ENCODE peak calls at places on chromosomes 11 and 22, in six cellular contexts. I is prostate gland; R is K562; P is CD4-positive, alpha-beta memory T cell; S is adipocyte; Q is right lobe of liver. H is an unnamed sample. For H3K4me1, the result is how much of the 10 kb centered on the place peaks cover.

GRCh38 chr11:46397526-46397925 is 6.0 kb upstream of the CHRM4 start:
- DNase-seq in I (no peak), R (no peak), P (no peak), S (no peak), Q (no peak), H (peak)

GRCh38 chr11:60459345-60459744 is 3.7 kb downstream of the MS4A1 start:
- DNase-seq in I (no peak), R (no peak), P (no peak), S (no peak), Q (no peak), H (no peak)

GRCh38 chr22:26565181-26565580 is 24.8 kb downstream of the TPST2 start:
- DNase-seq in I (peak), R (no peak), P (no peak), S (no peak), Q (no peak), H (no peak)

GRCh38 chr11:19474954-19475811 is 234.4 kb upstream of the E2F8 start:
- DNase-seq in I (no peak), R (no peak), P (no peak), S (no peak), Q (no peak), H (no peak)

GRCh38 chr11:61718613-61719302 is 33.7 kb upstream of the MYRF start:
- DNase-seq in I (no peak), R (peak), P (no peak), S (peak), Q (no peak), H (peak)

GRCh38 chr11:61892085-61892370 is 683 bp upstream of the FADS3 start:
- DNase-seq in I (no peak), R (no peak), P (no peak), S (no peak), Q (no peak), H (no peak)

GRCh38 chr11:60951909-60952741 is at the start of gene SLC15A3:
- DNase-seq in I (no peak), R (no peak), P (no peak), S (peak), Q (peak), H (peak)

GRCh38 chr11:72568861-72569260 is 105.4 kb downstream of the PDE2A start:
- DNase-seq in I (no peak), R (no peak), P (no peak), S (peak), Q (no peak), H (no peak)

GRCh38 chr22:25622011-25622410 is 57.5 kb downstream of the GRK3 start:
- DNase-seq in I (no peak), R (no peak), P (no peak), S (peak), Q (no peak), H (no peak)

GRCh38 chr11:104260456-104260855 is 96.5 kb upstream of the PDGFD start:
- DNase-seq in I (no peak), R (no peak), P (no peak), S (no peak), Q (no peak), H (no peak)

DNA sequence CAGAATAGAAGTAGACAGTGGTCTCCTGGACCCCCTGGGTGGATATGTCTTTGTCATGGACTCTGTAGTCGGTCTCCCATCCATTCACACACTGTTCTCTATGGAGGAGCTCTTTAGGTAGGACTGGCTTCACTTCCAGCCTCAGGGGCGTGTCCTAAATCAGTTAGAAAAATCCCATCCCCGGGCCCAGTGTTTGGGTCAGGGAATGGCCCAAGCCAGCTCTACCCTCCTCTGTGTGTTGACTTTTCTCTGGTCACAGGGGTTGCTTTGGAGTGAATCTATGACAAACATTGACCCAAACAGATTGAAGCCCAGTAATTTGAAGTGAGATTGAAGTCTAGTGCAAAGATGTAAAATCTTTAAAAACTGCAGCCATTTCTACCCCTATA is 34.0 kb downstream of the WEE1 start:
- DNase-seq in I (no peak), R (no peak), P (no peak), S (no peak), Q (no peak), H (no peak)
- H3K4me1 ChIP-seq in I (under half), R (under half), P (under half), S (under half), Q (under half), H (under half)

GRCh38 chr22:19291580-19292261 is at the start of gene CLTCL1:
- DNase-seq in I (peak), R (peak), P (peak), S (peak), Q (peak), H (peak)
- H3K4me3 ChIP-seq in I (peak), R (peak), P (peak), S (peak), Q (peak), H (peak)

GRCh38 chr22:35526333-35526979 is 14.2 kb upstream of the RASD2 start:
- DNase-seq in I (no peak), R (no peak), P (no peak), S (no peak), Q (no peak), H (no peak)
- H3K4me1 ChIP-seq in I (under half), R (under half), P (under half), S (under half), Q (under half), H (under half)

DNA sequence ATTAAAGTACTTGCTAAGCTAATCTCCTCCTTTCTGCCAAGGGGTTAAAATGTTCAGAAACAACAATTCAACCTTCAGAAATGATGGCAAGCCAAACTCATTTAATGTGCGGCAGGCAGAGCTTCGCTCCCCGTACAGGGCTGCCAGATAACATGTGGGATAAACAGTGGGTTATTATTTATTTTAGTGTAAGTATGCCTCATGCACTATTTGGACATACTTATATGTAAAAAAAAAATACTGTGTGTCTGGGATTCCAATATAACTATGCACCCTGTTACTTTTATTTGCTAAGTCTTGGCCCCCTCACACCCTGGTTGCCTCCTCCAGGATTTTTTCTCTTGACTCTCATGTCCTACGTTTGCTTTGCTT is 86.4 kb upstream of the SHANK2 start:
- DNase-seq in I (no peak), R (no peak), P (no peak), S (no peak), Q (no peak), H (no peak)
- H3K4me3 ChIP-seq in I (no peak), R (no peak), P (no peak), S (peak), Q (no peak), H (no peak)